ENCODE peak calls at places on chromosomes 6 and 20, in ten cellular contexts. X, R, V, O, Q, U, W, F, I and J are unnamed samples.

GRCh38 chr6:81171991-81172740 is 580.3 kb downstream of the TENT5A start:
- DNase-seq in I (no peak), W (no peak), Q (no peak), O (no peak), U (peak), R (peak), X (no peak), F (no peak), V (peak), J (peak)

GRCh38 chr6:109322825-109323580 is 59.3 kb downstream of the CD164 start:
- DNase-seq in X (no peak), V (no peak), F (no peak), R (peak), Q (peak), O (no peak), W (no peak), U (no peak), I (no peak), J (peak)

GRCh38 chr6:152124432-152125074 is 317.1 kb downstream of the ESR1 start:
- DNase-seq in U (no peak), V (peak), I (peak), W (no peak), Q (peak), F (no peak), R (no peak), X (no peak), O (no peak), J (no peak)

GRCh38 chr20:50574586-50574985 is 64.4 kb downstream of the PTPN1 start:
- DNase-seq in W (no peak), O (no peak), I (no peak), F (no peak), Q (no peak), X (no peak), U (no peak), R (no peak), V (no peak), J (no peak)

GRCh38 chr20:63149531-63150207 is 66.3 kb downstream of the YTHDF1 start:
- DNase-seq in F (no peak), R (no peak), U (no peak), O (no peak), Q (peak), X (no peak), I (no peak), W (no peak), V (no peak), J (peak)

GRCh38 chr20:17066955-17067354 is 159.9 kb upstream of the PCSK2 start:
- DNase-seq in W (no peak), X (no peak), Q (no peak), U (no peak), I (no peak), O (no peak), V (no peak), R (no peak), F (no peak), J (no peak)

GRCh38 chr20:9610665-9611064 is 96.3 kb downstream of the LAMP5 start:
- DNase-seq in V (no peak), W (no peak), R (no peak), O (no peak), I (no peak), U (no peak), F (no peak), Q (no peak), X (no peak), J (no peak)

GRCh38 chr6:122033564-122034181 is 365.8 kb upstream of the HSF2 start:
- DNase-seq in U (no peak), V (peak), Q (peak), X (no peak), I (peak), R (no peak), O (no peak), F (no peak), W (no peak), J (no peak)

GRCh38 chr20:13865825-13866351 is 81.1 kb downstream of the NDUFAF5 start:
- DNase-seq in I (no peak), O (no peak), V (no peak), R (no peak), F (no peak), X (no peak), Q (peak), W (no peak), U (peak), J (no peak)

GRCh38 chr6:36224918-36225461 is 28.4 kb downstream of the BRPF3 start:
- DNase-seq in F (no peak), W (no peak), Q (peak), V (no peak), I (no peak), X (no peak), U (no peak), R (no peak), O (no peak), J (no peak)

DNA sequence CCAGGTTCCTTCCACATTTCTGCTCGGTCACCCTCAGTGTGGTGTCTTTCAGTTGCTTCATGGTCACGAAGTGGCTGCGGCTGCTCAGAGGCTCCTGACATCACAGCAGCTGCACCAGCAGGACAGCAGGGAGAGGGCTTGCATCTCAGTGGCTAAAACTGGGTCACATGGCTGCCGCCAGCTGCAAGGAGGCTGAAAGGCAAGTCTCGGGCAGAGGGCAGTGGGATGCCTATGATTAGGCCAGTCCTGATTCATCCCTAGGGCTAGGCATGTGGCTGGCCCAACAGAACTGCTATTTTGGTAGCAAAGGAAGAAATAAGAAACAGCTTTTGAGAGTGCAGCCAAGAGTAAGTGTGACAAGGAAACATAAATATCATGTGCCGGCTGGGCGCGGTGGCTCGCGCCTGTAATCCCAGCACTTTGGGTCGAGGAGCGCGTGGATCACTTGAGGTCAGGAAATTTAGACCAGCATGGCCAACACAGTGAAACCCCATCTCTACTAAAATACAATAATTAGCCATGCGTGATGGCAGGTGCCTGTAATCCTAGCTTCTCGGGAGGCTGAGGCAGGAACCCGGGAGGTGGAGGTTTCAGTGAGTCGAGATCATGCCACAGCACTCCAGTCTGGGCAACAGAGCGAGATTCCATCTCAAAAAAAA is 46.6 kb downstream of the RBM38 start:
- DNase-seq in R (no peak), U (no peak), F (no peak), W (no peak), V (no peak), Q (no peak), I (no peak), O (no peak), X (no peak), J (no peak)
- TF ChIP-seq POLR2A in R (no peak), U (no peak), F (no peak), W (no peak), V (no peak), Q (no peak), I (no peak), O (no peak), X (no peak), J (no peak)

DNA sequence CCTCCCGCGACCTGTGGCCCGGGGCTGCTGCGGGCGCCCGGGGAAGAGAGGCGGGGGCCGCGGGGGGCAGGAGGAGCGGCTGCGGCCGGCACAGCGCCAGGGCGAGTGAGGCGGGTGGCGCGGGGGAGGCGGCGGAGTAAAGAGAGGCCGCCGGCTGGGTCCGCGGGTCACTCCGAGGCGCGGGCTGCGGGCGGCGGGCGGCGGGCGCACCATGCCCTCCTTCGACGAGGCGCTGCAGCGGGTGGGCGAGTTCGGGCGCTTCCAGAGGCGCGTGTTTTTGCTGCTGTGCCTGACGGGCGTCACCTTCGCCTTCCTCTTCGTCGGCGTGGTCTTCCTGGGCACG is at the start of gene SLC22A3:
- DNase-seq in W (peak), Q (no peak), U (no peak), O (no peak), F (peak), V (no peak), I (no peak), R (peak), X (peak), J (no peak)
- H3K4me3 ChIP-seq in W (no peak), Q (no peak), U (peak), O (peak), F (peak), V (no peak), I (peak), R (peak), X (peak), J (peak)

DNA sequence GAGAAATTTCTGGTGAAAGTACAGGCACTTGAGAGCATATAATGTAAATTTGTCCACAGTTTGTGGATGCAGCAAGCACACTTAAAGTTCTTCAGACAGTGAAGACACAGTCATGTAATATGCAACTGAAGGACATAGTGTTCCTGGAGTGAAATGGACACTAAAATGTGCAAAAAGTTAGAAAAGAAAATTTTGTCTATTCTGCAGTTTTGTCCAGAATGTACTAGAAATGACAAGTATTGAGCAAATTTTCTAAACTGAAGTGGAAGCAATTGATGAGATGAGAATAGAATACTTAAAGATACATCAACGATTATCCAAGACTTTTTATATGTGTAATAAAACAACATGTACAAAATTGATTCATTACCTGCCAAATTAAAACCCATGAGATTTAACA is 647.0 kb upstream of the IMPG1 start:
- DNase-seq in U (no peak), F (no peak), R (no peak), X (no peak), W (no peak), O (no peak), V (no peak), I (no peak), Q (no peak), J (no peak)
- TF ChIP-seq POLR2A in U (no peak), F (no peak), R (no peak), X (no peak), W (no peak), O (no peak), V (no peak), I (no peak), Q (no peak), J (no peak)

DNA sequence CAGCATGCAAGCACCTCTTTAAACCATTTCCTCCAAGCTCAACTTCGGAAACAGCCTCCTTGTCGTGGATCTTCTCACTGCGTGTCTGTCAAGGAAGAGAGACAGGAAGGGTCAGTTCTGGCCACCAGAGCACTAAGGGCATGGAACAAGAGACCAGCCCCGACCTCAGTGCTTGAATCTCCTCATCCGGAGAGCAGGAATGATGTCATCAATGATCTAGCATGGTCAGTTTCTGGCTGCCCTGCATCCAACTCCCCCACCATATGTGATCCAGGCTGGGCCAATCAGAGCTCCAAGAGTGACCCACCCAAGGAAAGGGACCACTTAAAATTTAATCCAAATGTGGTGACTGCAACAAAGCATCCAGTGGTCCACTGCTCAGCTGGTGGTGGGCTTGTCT is 23.3 kb upstream of the DSN1 start:
- DNase-seq in F (no peak), Q (no peak), O (no peak), V (no peak), X (no peak), U (no peak), R (no peak), I (no peak), W (no peak), J (no peak)
- H3K4me3 ChIP-seq in F (no peak), Q (no peak), O (no peak), V (no peak), X (no peak), U (no peak), R (no peak), I (no peak), W (no peak), J (no peak)

GRCh38 chr6:18153311-18153703 is 1.6 kb downstream of the TPMT start:
- DNase-seq in W (no peak), U (no peak), V (no peak), I (no peak), O (no peak), Q (no peak), R (no peak), F (no peak), X (no peak), J (no peak)

GRCh38 chr6:18151801-18152200 is 3.1 kb downstream of the TPMT start:
- DNase-seq in F (no peak), W (no peak), U (no peak), Q (no peak), V (no peak), I (no peak), R (no peak), O (no peak), X (no peak), J (no peak)

GRCh38 chr6:18155273-18155863 is at the start of gene KDM1B:
- DNase-seq in O (peak), U (peak), I (peak), Q (peak), W (peak), F (no peak), X (peak), R (peak), V (peak), J (peak)

GRCh38 chr6:18155864-18156396 is 708 bp downstream of the KDM1B start:
- DNase-seq in V (peak), U (peak), F (peak), I (peak), O (peak), Q (peak), W (peak), R (peak), X (peak), J (peak)

GRCh38 chr6:18154507-18155272 is at the start of gene TPMT:
- DNase-seq in X (peak), U (peak), W (peak), V (no peak), R (no peak), F (peak), Q (no peak), I (peak), O (no peak), J (no peak)
- TF ChIP-seq POLR2A in X (peak), U (peak), W (peak), V (peak), R (peak), F (peak), Q (peak), I (peak), O (no peak), J (no peak)

GRCh38 chr6:45439459-45439858 is 61.7 kb upstream of the SUPT3H start:
- DNase-seq in V (no peak), W (no peak), Q (no peak), U (no peak), F (no peak), O (no peak), R (no peak), X (no peak), I (no peak), J (no peak)

GRCh38 chr6:45438156-45438555 is 60.4 kb upstream of the SUPT3H start:
- DNase-seq in R (no peak), X (no peak), F (no peak), I (no peak), U (no peak), O (no peak), V (no peak), Q (no peak), W (no peak), J (no peak)

GRCh38 chr6:45437441-45437820 is 59.7 kb upstream of the SUPT3H start:
- DNase-seq in V (no peak), R (no peak), X (no peak), Q (no peak), O (no peak), F (no peak), I (no peak), W (no peak), U (no peak), J (no peak)

GRCh38 chr6:45439861-45440388 is 62.2 kb upstream of the SUPT3H start:
- DNase-seq in F (no peak), Q (no peak), R (no peak), V (no peak), W (no peak), I (no peak), O (no peak), X (no peak), U (no peak), J (no peak)

GRCh38 chr6:45438849-45439406 is 61.2 kb upstream of the SUPT3H start:
- DNase-seq in F (no peak), U (no peak), O (no peak), W (no peak), Q (peak), X (no peak), I (no peak), R (no peak), V (peak), J (no peak)
- H3K4me3 ChIP-seq in F (no peak), U (no peak), O (no peak), W (no peak), Q (no peak), X (no peak), I (no peak), R (no peak), V (no peak), J (no peak)

GRCh38 chr6:75463896-75464295 is 29.7 kb downstream of the FILIP1 start:
- DNase-seq in O (no peak), U (no peak), R (no peak), I (no peak), V (no peak), F (no peak), W (no peak), X (no peak), Q (no peak), J (no peak)
- TF ChIP-seq POLR2A in O (no peak), U (no peak), R (no peak), I (no peak), V (no peak), F (no peak), W (no peak), X (no peak), Q (no peak), J (no peak)

GRCh38 chr6:116876107-116876506 is 935 bp upstream of the RFX6 start:
- DNase-seq in O (no peak), W (no peak), I (no peak), R (no peak), X (no peak), V (no peak), Q (no peak), F (no peak), U (no peak), J (no peak)
- H3K4me3 ChIP-seq in O (peak), W (no peak), I (no peak), R (no peak), X (no peak), V (no peak), Q (no peak), F (no peak), U (no peak), J (no peak)

DNA sequence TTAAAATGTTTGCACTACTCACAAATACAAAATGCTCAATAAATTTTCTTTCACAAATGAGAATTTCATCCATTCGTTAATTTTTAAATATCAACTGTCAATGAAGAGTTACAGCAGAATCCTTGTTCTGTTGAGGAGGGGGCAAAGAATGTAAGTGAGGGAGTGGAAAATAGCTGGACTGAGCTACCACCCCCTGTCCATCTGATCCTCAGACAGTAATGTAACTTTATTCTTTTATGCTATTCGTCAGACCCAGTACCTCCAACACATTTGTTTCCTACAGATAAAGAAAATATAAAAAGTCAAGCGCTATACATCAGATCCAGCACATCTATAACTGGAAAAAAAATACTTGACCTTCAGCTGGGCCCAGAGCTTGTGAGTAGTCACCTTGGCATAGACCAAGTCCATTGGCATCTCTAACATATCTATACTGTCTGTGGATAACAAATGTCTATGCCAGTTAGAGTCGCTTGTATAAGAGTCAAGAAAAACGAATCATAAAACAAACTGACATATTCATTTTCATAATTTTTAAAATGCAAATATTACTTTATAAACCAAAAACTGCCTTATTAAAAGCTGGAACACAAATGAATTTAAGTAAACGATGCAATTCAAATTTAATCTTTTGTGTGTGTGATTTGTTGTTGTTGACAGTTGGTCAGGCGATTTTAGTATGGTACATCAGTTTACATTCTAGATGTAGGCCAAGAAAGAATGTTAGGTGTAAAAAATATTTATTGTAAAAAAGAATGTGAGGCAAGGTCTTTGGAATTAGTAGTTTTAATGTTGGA is 57.2 kb upstream of the HFE start:
- DNase-seq in F (no peak), U (no peak), V (no peak), O (no peak), I (no peak), W (no peak), Q (no peak), X (no peak), R (no peak), J (no peak)
- TF ChIP-seq POLR2A in F (no peak), U (no peak), V (no peak), O (no peak), I (no peak), W (no peak), Q (no peak), X (no peak), R (no peak), J (no peak)